ENCODE peak calls at places on chromosome 10, in nine cellular contexts. E is neural progenitor cell, S is mammary epithelial cell, G is psoas muscle, Q is A673, O is upper lobe of right lung, H is AG04450, C is Caco-2, Y is D721Med. T is an unnamed sample.

GRCh38 chr10:73997479-73997805 is 474 bp upstream of the VCL start:
- DNase-seq in C (no peak), H (no peak), E (no peak), Y (no peak), S (no peak), G (no peak), O (no peak), Q (no peak), T (no peak)

GRCh38 chr10:98267894-98268693 is at the start of gene LOXL4:
- DNase-seq in Y (peak), S (no peak), C (no peak), H (no peak), G (peak), Q (peak), E (peak), O (no peak), T (no peak)

GRCh38 chr10:114852197-114852596 is 30.6 kb downstream of the FHIP2A start:
- DNase-seq in C (no peak), Q (no peak), O (no peak), S (no peak), Y (no peak), H (no peak), G (no peak), E (no peak), T (no peak)

GRCh38 chr10:125157473-125157865 is 2.9 kb downstream of the CTBP2 start:
- DNase-seq in S (no peak), H (no peak), Q (no peak), G (no peak), Y (no peak), C (no peak), O (no peak), E (no peak), T (no peak)

GRCh38 chr10:77393821-77394501 is 243.6 kb downstream of the KCNMA1 start:
- DNase-seq in Q (no peak), E (no peak), H (no peak), C (no peak), S (peak), G (no peak), O (no peak), Y (no peak), T (no peak)

GRCh38 chr10:132299381-132300336 is 8.1 kb downstream of the STK32C start:
- DNase-seq in C (peak), Y (no peak), Q (no peak), H (no peak), E (no peak), G (no peak), O (peak), S (no peak), T (peak)

GRCh38 chr10:11931038-11931437 is 107.9 kb downstream of the PROSER2 start:
- DNase-seq in G (no peak), Y (no peak), S (no peak), Q (no peak), C (no peak), O (no peak), E (no peak), H (no peak), T (no peak)

GRCh38 chr10:22606164-22606614 is 108.2 kb downstream of the PIP4K2A start:
- DNase-seq in C (no peak), E (no peak), Y (no peak), Q (peak), H (no peak), O (no peak), G (no peak), S (no peak), T (no peak)

GRCh38 chr10:29317027-29317420 is 28.2 kb downstream of the LYZL1 start:
- DNase-seq in Q (no peak), H (no peak), C (no peak), G (no peak), E (no peak), S (no peak), Y (no peak), O (no peak), T (no peak)

GRCh38 chr10:124734311-124735166 is 9.6 kb downstream of the FAM53B start:
- DNase-seq in E (no peak), S (no peak), G (no peak), Y (no peak), Q (no peak), H (no peak), C (no peak), O (peak), T (peak)

GRCh38 chr10:81876253-81876731 is 1.3 kb downstream of the NRG3 start:
- DNase-seq in E (peak), Y (no peak), Q (no peak), S (no peak), H (no peak), G (no peak), O (peak), C (no peak), T (no peak)

GRCh38 chr10:91487914-91488577 is 77.9 kb downstream of the HECTD2 start:
- DNase-seq in E (no peak), O (no peak), C (no peak), Y (no peak), S (no peak), G (no peak), H (no peak), Q (no peak), T (no peak)
- TF ChIP-seq CTCF in E (no peak), O (no peak), C (no peak), Y (no peak), S (no peak), G (no peak), H (no peak), Q (no peak), T (no peak)

GRCh38 chr10:66284621-66285020 is 641.2 kb upstream of the LRRTM3 start:
- DNase-seq in H (no peak), G (no peak), S (no peak), C (no peak), Y (no peak), E (no peak), Q (no peak), O (no peak), T (no peak)
- TF ChIP-seq CTCF in H (no peak), G (no peak), S (no peak), C (no peak), Y (no peak), E (no peak), Q (no peak), O (no peak), T (no peak)

GRCh38 chr10:44862917-44863316 is 48.2 kb upstream of the TMEM72 start:
- DNase-seq in O (no peak), S (no peak), H (no peak), E (no peak), Q (no peak), C (no peak), Y (no peak), G (no peak), T (no peak)

GRCh38 chr10:44860811-44861751 is 50.1 kb upstream of the TMEM72 start:
- DNase-seq in H (no peak), O (no peak), Q (no peak), Y (no peak), C (no peak), G (peak), E (no peak), S (no peak), T (no peak)

GRCh38 chr10:44864042-44864436 is 47.1 kb upstream of the TMEM72 start:
- DNase-seq in S (peak), Y (no peak), C (peak), O (peak), Q (no peak), G (no peak), H (no peak), E (peak), T (peak)

GRCh38 chr10:44863344-44864041 is 47.6 kb upstream of the TMEM72 start:
- DNase-seq in H (no peak), S (no peak), O (no peak), Y (no peak), G (no peak), C (no peak), E (peak), Q (no peak), T (no peak)

DNA sequence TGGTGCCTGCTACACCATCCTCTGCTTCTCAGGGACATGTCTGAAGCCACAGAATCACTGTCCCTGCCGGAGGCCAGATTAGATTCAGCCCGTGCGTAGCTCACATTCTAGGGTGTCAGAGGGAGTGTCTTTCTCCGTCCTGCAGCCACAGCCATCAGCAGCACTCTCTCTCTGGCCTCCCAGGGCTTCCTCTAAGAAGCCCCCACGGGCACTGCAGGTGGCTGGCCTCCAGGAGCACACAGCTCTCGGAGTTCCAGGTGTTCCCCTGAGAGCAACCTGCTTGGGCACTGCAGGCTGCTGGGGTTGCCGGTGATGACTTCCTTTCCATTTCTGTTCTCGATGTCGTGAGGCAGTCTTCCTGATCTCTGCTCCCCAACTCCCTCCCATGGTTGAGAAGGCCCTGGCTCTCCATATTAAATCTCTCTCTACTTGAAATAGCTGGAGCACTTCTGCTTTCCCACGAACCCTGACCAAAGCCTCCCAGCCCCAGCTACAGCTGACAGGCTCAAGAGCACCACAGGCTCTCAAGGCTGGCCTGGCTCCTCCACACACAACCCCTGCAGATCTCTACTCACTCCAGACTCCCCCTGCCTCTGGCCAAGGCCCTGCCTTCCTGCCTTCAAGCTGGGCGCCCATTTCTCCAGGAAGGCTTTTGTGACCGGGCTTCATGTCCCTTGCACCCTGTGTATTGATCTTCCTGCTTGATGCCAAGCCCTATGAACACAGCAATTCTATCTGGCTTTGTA is 49.0 kb upstream of the TMEM72 start:
- DNase-seq in S (no peak), Q (no peak), E (no peak), H (no peak), G (no peak), Y (no peak), C (no peak), O (no peak), T (no peak)
- TF ChIP-seq CTCF in S (no peak), Q (no peak), E (no peak), H (no peak), G (no peak), Y (no peak), C (no peak), O (no peak), T (no peak)

DNA sequence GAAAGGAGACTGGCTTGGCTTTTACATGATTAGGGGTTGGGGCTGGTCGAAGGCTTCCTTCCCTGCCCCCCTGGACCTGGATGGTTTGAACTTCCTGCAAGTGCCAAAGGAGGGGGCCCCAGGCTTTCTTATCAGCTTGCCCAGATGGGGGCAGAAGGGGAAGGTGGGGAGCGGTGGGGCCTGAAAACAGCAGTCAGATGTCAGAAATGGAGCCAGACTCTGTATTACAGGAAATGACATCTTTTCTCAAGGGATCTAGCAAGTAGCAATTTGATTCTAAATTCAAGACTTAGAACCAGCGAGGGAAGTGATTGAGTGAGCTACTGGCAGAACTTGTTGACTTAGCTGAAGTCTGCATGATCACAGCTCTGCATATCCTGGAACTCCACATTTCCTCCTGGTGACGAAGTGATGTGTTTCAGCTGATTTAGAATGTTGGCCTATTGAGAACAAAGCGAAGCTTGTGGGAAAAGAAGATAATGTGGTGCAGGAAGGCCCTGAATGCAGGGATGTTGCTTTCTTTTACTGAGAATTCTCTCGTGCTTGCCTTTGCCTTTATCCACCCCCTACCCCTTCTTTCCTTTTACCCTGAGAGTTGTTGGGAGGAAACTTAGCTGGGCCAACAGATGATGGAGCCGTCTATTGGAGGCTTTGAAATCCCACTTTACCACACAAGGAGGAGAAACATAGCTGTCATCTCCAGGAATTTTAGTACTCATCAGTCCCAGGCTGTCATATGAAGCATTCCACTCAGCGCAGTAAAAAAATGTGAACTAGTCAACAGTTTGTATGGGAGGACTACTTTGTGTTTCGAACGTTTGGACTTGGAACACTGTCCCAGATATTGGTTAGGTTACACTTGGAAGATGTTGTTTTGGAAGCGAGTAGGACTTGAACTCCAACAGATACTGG is 43.2 kb downstream of the CCNY start:
- DNase-seq in G (no peak), S (no peak), Y (no peak), C (no peak), Q (peak), H (peak), O (no peak), E (no peak), T (no peak)
- TF ChIP-seq CTCF in G (no peak), S (no peak), Y (no peak), C (no peak), Q (peak), H (no peak), O (no peak), E (peak), T (no peak)

GRCh38 chr10:95758351-95759025 is 2.5 kb downstream of the ENTPD1 start:
- DNase-seq in S (no peak), G (no peak), C (no peak), E (no peak), H (no peak), O (no peak), Y (no peak), Q (no peak), T (no peak)

GRCh38 chr10:95756061-95756751 is at the start of gene ENTPD1:
- DNase-seq in S (no peak), Q (peak), Y (no peak), C (no peak), H (peak), G (no peak), E (peak), O (no peak), T (peak)

GRCh38 chr10:95759233-95759826 is 3.4 kb downstream of the ENTPD1 start:
- DNase-seq in G (no peak), O (no peak), E (no peak), Q (no peak), S (no peak), H (no peak), Y (no peak), C (no peak), T (no peak)

GRCh38 chr10:95756796-95757657 is 1.1 kb downstream of the ENTPD1 start:
- DNase-seq in C (no peak), G (no peak), Y (no peak), Q (no peak), S (no peak), E (no peak), H (no peak), O (no peak), T (no peak)

GRCh38 chr10:95761939-95762492 is 6.1 kb downstream of the ENTPD1 start:
- DNase-seq in C (no peak), O (no peak), G (no peak), Y (no peak), E (no peak), Q (no peak), H (no peak), S (no peak), T (no peak)
- TF ChIP-seq CTCF in C (no peak), O (no peak), G (no peak), Y (no peak), E (no peak), Q (no peak), H (no peak), S (no peak), T (no peak)

DNA sequence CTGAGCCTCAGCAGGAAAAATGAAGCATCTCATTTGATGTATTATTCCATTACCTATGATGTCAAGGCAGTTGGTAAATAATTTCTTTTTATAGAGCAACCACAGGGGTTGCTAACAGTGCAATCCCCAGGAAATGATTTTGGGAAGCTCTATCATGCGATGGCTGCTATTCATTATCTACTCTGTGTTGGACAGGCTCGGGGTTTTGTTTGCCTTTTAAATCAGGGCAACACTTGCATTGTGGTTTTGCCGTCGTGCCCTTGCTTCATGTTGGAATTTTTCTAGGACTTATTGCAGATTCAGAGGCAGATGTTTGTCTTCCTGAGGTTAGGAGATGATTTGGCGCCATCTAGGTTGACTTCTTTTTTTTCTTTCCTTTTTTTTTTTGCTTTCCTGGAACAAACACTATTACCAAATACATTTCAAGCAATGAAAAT is 128.4 kb downstream of the BICC1 start:
- DNase-seq in G (no peak), H (peak), S (peak), Y (no peak), Q (peak), C (peak), O (no peak), E (peak), T (no peak)
- TF ChIP-seq CTCF in G (no peak), H (peak), S (peak), Y (peak), Q (peak), C (peak), O (no peak), E (peak), T (no peak)

GRCh38 chr10:71578069-71578468 is 141.5 kb downstream of the C10orf105 start:
- DNase-seq in E (no peak), Y (no peak), Q (no peak), H (no peak), C (no peak), S (no peak), O (peak), G (no peak), T (no peak)

GRCh38 chr10:71575934-71576801 is 143.4 kb downstream of the C10orf105 start:
- DNase-seq in O (peak), Q (no peak), G (no peak), E (no peak), H (no peak), C (no peak), Y (no peak), S (no peak), T (no peak)

GRCh38 chr10:71575446-71575845 is 144.1 kb downstream of the C10orf105 start:
- DNase-seq in Q (no peak), H (no peak), O (peak), E (no peak), C (no peak), Y (no peak), S (no peak), G (peak), T (no peak)

GRCh38 chr10:71577345-71577744 is 142.2 kb downstream of the C10orf105 start:
- DNase-seq in O (no peak), H (no peak), G (no peak), E (no peak), Q (no peak), S (no peak), C (no peak), Y (no peak), T (no peak)

DNA sequence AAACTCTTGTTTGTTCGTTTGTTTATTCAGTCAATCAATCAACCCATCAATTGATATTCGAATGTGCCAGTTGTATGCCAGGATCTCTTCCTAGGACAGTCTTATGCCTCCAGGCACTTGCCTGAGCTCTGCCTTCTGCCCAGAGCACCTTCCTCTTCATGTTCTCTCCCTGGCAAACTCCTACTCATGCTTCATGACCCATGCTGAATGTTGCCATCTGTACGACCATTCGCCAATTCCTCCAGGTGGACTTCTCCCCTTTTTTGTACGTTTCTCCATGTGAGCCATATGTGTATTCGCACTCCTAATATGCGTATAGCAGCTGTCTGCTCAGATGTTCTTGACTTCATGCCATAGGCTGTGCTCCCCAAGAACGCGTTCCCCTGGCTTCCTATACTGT is 142.7 kb downstream of the C10orf105 start:
- DNase-seq in H (no peak), Y (no peak), G (no peak), E (no peak), Q (no peak), S (no peak), C (no peak), O (no peak), T (no peak)
- TF ChIP-seq CTCF in H (no peak), Y (no peak), G (no peak), E (no peak), Q (no peak), S (no peak), C (no peak), O (no peak), T (no peak)

DNA sequence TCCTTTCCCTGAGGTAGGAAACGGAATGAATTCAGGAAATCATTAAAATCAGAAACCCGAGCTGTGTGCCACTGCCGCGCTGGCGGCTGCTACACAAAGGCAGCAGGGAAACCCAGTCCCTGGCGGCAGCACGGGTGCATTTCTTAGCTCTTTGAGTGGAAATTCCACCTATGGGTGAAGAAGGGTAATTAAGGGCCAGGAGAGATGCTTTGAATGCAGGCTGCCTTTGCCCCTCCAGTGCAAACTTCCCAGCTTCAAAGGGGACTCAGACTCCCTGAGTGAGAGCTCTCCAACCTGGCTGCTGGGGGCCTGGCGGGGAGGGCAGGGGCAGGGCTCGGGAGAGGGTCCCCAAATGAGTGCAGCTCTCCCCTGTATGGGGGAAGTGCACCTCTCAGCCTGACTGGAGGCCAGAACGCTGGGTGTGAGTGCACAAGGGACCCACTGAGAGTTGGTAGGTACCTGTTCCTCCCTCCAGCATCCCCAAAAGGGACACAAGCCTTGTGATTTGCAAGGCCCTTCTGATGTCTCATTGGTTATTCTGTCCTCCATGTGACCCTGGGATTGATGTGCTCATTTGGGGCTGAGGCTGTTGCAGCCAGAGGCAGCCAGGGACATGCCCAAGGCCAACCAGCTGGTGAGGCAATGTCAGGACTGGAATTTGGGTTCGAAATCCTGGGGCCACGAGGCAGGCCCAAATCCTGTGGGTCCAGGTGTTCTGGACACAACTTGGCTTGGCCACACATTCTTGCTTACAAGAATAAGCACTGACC is 16.3 kb upstream of the ZMIZ1 start:
- DNase-seq in E (peak), O (peak), Y (no peak), G (peak), S (no peak), C (peak), Q (peak), H (no peak), T (peak)
- TF ChIP-seq CTCF in E (peak), O (peak), Y (no peak), G (no peak), S (peak), C (peak), Q (peak), H (peak), T (no peak)

GRCh38 chr10:361203-362135 is 226.2 kb downstream of the ZMYND11 start:
- DNase-seq in O (no peak), E (peak), Y (no peak), G (no peak), Q (no peak), C (peak), H (no peak), S (no peak), T (no peak)
- TF ChIP-seq CTCF in O (no peak), E (no peak), Y (no peak), G (no peak), Q (no peak), C (no peak), H (no peak), S (no peak), T (no peak)

T was measured in mucosa of descending colon.